ENCODE peak calls at places on chromosomes 12 and 14, in six cellular contexts. Z is T-helper 2 cell; R is COR-L47; Q is activated T-helper 1 cell treated with anti-CD3 and anti-CD28 coated beads, Interleukin-2, amount 50 U/mL, for 16 hours; U is activated gamma-delta T cell treated with Interleukin-2 at 50 U/mL for 16 hours; O is NCI-H2029 treated with DMSO at 0.1 percent for 48 hours. L is an unnamed sample.

GRCh38 chr14:23186913-23187654 is 3.6 kb upstream of the SLC7A8 start:
- DNase-seq in O (peak; percentile 98), U (peak; percentile 9), R (peak; percentile 24), Q (no peak), Z (no peak), L (peak; percentile 55)

GRCh38 chr14:31371651-31372050 is 48.7 kb downstream of the HEATR5A start:
- DNase-seq in U (no peak), Z (no peak), O (no peak), R (no peak), Q (no peak), L (no peak)

GRCh38 chr12:51631591-51631990 is 40.6 kb downstream of the SCN8A start:
- DNase-seq in R (no peak), O (no peak), Q (no peak), Z (no peak), U (no peak), L (no peak)

GRCh38 chr12:121794532-121795028 is 1.1 kb upstream of the RHOF start:
- DNase-seq in Z (no peak), Q (no peak), O (no peak), U (no peak), R (peak; percentile 38), L (no peak)

GRCh38 chr12:115267464-115267863 is 583.5 kb upstream of the TBX3 start:
- DNase-seq in Q (no peak), R (no peak), Z (no peak), O (no peak), U (no peak), L (no peak)

GRCh38 chr12:72293701-72294100 is 21.5 kb downstream of the TRHDE start:
- DNase-seq in O (no peak), R (no peak), Q (no peak), Z (no peak), U (no peak), L (no peak)

GRCh38 chr12:97748298-97748697 is 285.7 kb downstream of the RMST start:
- DNase-seq in R (peak; percentile 33), Z (no peak), Q (no peak), U (no peak), O (peak; percentile 81), L (no peak)

GRCh38 chr12:13436182-13436581 is 239.7 kb downstream of the EMP1 start:
- DNase-seq in R (peak; percentile 33), Z (no peak), Q (no peak), U (no peak), O (no peak), L (no peak)

GRCh38 chr12:130286741-130287140 is 50.9 kb upstream of the PIWIL1 start:
- DNase-seq in Z (no peak), O (no peak), Q (no peak), R (no peak), U (no peak), L (no peak)

GRCh38 chr12:64621257-64621942 is 11.1 kb downstream of the RASSF3 start:
- DNase-seq in Q (no peak), R (no peak), U (no peak), O (no peak), Z (no peak), L (no peak)

GRCh38 chr12:70044170-70044569 is 199.1 kb upstream of the CNOT2 start:
- DNase-seq in O (no peak), R (no peak), Q (no peak), Z (no peak), U (no peak), L (no peak)

GRCh38 chr14:102988054-102988453 is 65.6 kb downstream of the AMN start:
- DNase-seq in O (no peak), Q (no peak), U (no peak), Z (no peak), R (no peak), L (no peak)

GRCh38 chr14:101469382-101470251 is 91.7 kb upstream of the DIO3 start:
- DNase-seq in Q (no peak), U (no peak), R (no peak), O (no peak), Z (no peak), L (no peak)

GRCh38 chr12:131333621-131334440 is 377.1 kb upstream of the SFSWAP start:
- DNase-seq in R (no peak), U (no peak), Z (no peak), Q (no peak), O (no peak), L (no peak)

GRCh38 chr14:65100905-65101541 is 1.3 kb downstream of the MAX start:
- DNase-seq in Z (no peak), U (no peak), Q (no peak), O (no peak), R (no peak), L (no peak)

GRCh38 chr12:57258977-57259970 is 8.3 kb upstream of the STAC3 start:
- DNase-seq in O (no peak), U (no peak), Q (no peak), Z (no peak), R (no peak), L (no peak)

GRCh38 chr14:99383457-99384428 is 96.9 kb downstream of the SETD3 start:
- DNase-seq in U (no peak), R (no peak), Q (no peak), Z (no peak), O (no peak), L (no peak)

GRCh38 chr14:55329999-55330710 is 58.9 kb downstream of the FBXO34 start:
- DNase-seq in U (no peak), Q (no peak), R (no peak), Z (peak; percentile 29), O (no peak), L (no peak)

GRCh38 chr12:75982974-75983660 is 48.5 kb downstream of the PHLDA1 start:
- DNase-seq in R (no peak), O (no peak), U (no peak), Z (no peak), Q (no peak), L (no peak)

GRCh38 chr12:56839489-56840442 is 76.6 kb downstream of the HSD17B6 start:
- DNase-seq in O (no peak), U (peak; percentile 5), Z (no peak), Q (no peak), R (peak; percentile 6), L (no peak)

GRCh38 chr12:645563-646071 is 17.6 kb downstream of the NINJ2 start:
- DNase-seq in U (no peak), O (no peak), R (no peak), Q (no peak), Z (no peak), L (no peak)

GRCh38 chr12:69879007-69879960 is 54.3 kb downstream of the MYRFL start:
- DNase-seq in U (peak; percentile 57), O (peak; percentile 79), Q (peak; percentile 17), Z (peak; percentile 47), R (peak; percentile 71), L (peak; percentile 53)

GRCh38 chr14:89409961-89410360 is 7.1 kb downstream of the FOXN3 start:
- DNase-seq in Z (no peak), Q (no peak), U (no peak), O (no peak), R (no peak), L (no peak)

GRCh38 chr14:76500011-76500410 is 124.1 kb downstream of the ESRRB start:
- DNase-seq in O (no peak), Q (no peak), R (no peak), Z (no peak), U (no peak), L (no peak)

GRCh38 chr14:42192659-42193425 is 586.2 kb downstream of the LRFN5 start:
- DNase-seq in Z (no peak), O (no peak), R (no peak), Q (no peak), U (no peak), L (peak; percentile 63)

GRCh38 chr12:30599631-30600030 is 96.0 kb downstream of the IPO8 start:
- DNase-seq in O (peak; percentile 77), U (no peak), Z (no peak), R (peak; percentile 21), Q (no peak), L (no peak)

GRCh38 chr14:35940291-35940690 is 114.2 kb downstream of the BRMS1L start:
- DNase-seq in O (peak; percentile 84), R (peak; percentile 39), U (no peak), Q (no peak), Z (no peak), L (no peak)